ENCODE peak calls at places on chromosome 6, in ten cellular contexts. Y is neural crest cell, Z is AG04450, S is progenitor cell of endocrine pancreas, X is fibroblast of lung, W is endothelial cell, T is A549, K is BJ, R is dorsolateral prefrontal cortex, H is RWPE1. G is an unnamed sample.

GRCh38 chr6:170405311-170405975 is 98.9 kb downstream of the FAM120B start:
- DNase-seq in W (no peak), K (peak), H (peak), T (no peak), X (peak), Z (peak), R (no peak), Y (no peak), S (no peak), G (peak)

GRCh38 chr6:116101298-116101718 is 655 bp downstream of the NT5DC1 start:
- DNase-seq in Y (no peak), S (no peak), T (no peak), R (no peak), X (no peak), H (no peak), Z (no peak), K (no peak), W (no peak), G (peak)

GRCh38 chr6:117498159-117498558 is 15.7 kb downstream of the DCBLD1 start:
- DNase-seq in H (peak), Y (no peak), T (peak), X (peak), W (no peak), S (no peak), R (no peak), Z (no peak), K (peak), G (peak)

GRCh38 chr6:167402195-167402686 is 77.4 kb downstream of the TTLL2 start:
- DNase-seq in H (no peak), S (no peak), K (no peak), Y (no peak), Z (no peak), W (peak), T (no peak), R (no peak), X (no peak), G (no peak)

GRCh38 chr6:168054663-168055560 is 24.1 kb downstream of the FRMD1 start:
- DNase-seq in H (no peak), S (no peak), R (no peak), Y (no peak), K (no peak), Z (no peak), W (no peak), X (no peak), T (no peak), G (no peak)

GRCh38 chr6:77466055-77467028 is 3.1 kb upstream of the HTR1B start:
- DNase-seq in T (peak), W (peak), K (no peak), Z (peak), R (peak), H (peak), X (peak), S (peak), Y (peak), G (peak)

GRCh38 chr6:100339574-100340255 is 125.0 kb downstream of the SIM1 start:
- DNase-seq in S (no peak), Z (no peak), Y (no peak), K (no peak), H (peak), W (no peak), R (no peak), X (peak), T (no peak), G (no peak)

GRCh38 chr6:129646140-129646569 is 63.8 kb downstream of the ARHGAP18 start:
- DNase-seq in Y (no peak), Z (no peak), W (no peak), H (no peak), X (no peak), T (no peak), S (no peak), R (no peak), K (no peak), G (no peak)

GRCh38 chr6:44701637-44702101 is 314.2 kb downstream of the CDC5L start:
- DNase-seq in Z (no peak), Y (no peak), T (no peak), R (no peak), W (no peak), X (peak), S (no peak), H (no peak), K (peak), G (no peak)

GRCh38 chr6:152261179-152261578 is 376.0 kb downstream of the SYNE1 start:
- DNase-seq in X (no peak), R (no peak), W (no peak), H (no peak), T (no peak), K (no peak), Z (no peak), S (no peak), Y (no peak), G (no peak)

GRCh38 chr6:142943746-142944125 is 1.2 kb downstream of the HIVEP2 start:
- DNase-seq in Z (no peak), T (peak), S (no peak), Y (no peak), R (no peak), X (peak), K (no peak), W (peak), H (no peak), G (peak)

GRCh38 chr6:22399693-22400092 is 102.9 kb upstream of the PRL start:
- DNase-seq in R (no peak), Z (no peak), W (no peak), S (no peak), K (no peak), Y (no peak), X (peak), H (peak), T (peak), G (peak)

GRCh38 chr6:38404355-38404754 is 235.4 kb downstream of the BTBD9 start:
- DNase-seq in W (no peak), K (no peak), R (no peak), X (peak), Y (no peak), H (no peak), S (no peak), Z (no peak), T (no peak), G (no peak)

GRCh38 chr6:139149383-139149782 is 14.5 kb downstream of the HECA start:
- DNase-seq in H (no peak), R (no peak), Z (no peak), W (no peak), T (no peak), Y (no peak), S (no peak), K (no peak), X (peak), G (no peak)

GRCh38 chr6:28947831-28948270 is 24.1 kb upstream of the TRIM27 start:
- DNase-seq in H (peak), Y (no peak), K (no peak), T (peak), R (no peak), W (no peak), Z (no peak), S (no peak), X (no peak), G (peak)

GRCh38 chr6:142902636-142903053 is 42.3 kb downstream of the HIVEP2 start:
- DNase-seq in Z (peak), H (peak), S (no peak), R (no peak), K (peak), T (peak), X (peak), W (no peak), Y (no peak), G (peak)

GRCh38 chr6:24009319-24009718 is 116.7 kb upstream of the NRSN1 start:
- DNase-seq in Y (peak), W (no peak), K (no peak), T (no peak), H (no peak), R (no peak), S (no peak), Z (no peak), X (peak), G (no peak)

GRCh38 chr6:10558575-10558974 is 37.4 kb downstream of the GCNT2 start:
- DNase-seq in W (peak), S (no peak), X (no peak), R (no peak), H (no peak), T (no peak), K (no peak), Y (no peak), Z (no peak), G (no peak)

GRCh38 chr6:97626586-97627441 is 343.8 kb upstream of the MMS22L start:
- DNase-seq in Z (no peak), H (no peak), R (no peak), Y (no peak), W (no peak), S (no peak), T (no peak), X (peak), K (no peak), G (no peak)

GRCh38 chr6:492178-492577 is 100.6 kb downstream of the IRF4 start:
- DNase-seq in Z (no peak), W (no peak), K (no peak), T (no peak), S (no peak), R (no peak), H (no peak), Y (no peak), X (no peak), G (no peak)

GRCh38 chr6:28985396-28986164 is 19.5 kb downstream of the ZNF311 start:
- DNase-seq in X (peak), W (peak), R (peak), T (peak), Y (peak), Z (peak), S (peak), K (peak), H (peak), G (peak)

GRCh38 chr6:105940990-105941389 is 145.1 kb upstream of the PRDM1 start:
- DNase-seq in Y (no peak), H (no peak), Z (no peak), X (no peak), T (no peak), S (no peak), K (no peak), R (no peak), W (no peak), G (no peak)

GRCh38 chr6:51495806-51496380 is 591.5 kb downstream of the PKHD1 start:
- DNase-seq in T (no peak), W (no peak), Y (no peak), X (no peak), H (no peak), S (no peak), R (no peak), K (no peak), Z (no peak), G (no peak)

GRCh38 chr6:110622912-110623578 is 146.6 kb upstream of the SLC22A16 start:
- DNase-seq in W (no peak), X (no peak), H (peak), R (no peak), Z (no peak), S (no peak), Y (no peak), K (no peak), T (no peak), G (no peak)

GRCh38 chr6:144566868-144567615 is 281.9 kb downstream of the UTRN start:
- DNase-seq in T (no peak), X (peak), R (no peak), K (no peak), W (no peak), Y (no peak), H (no peak), S (no peak), Z (no peak), G (no peak)

GRCh38 chr6:144373195-144373594 is 88.1 kb downstream of the UTRN start:
- DNase-seq in R (no peak), T (no peak), Z (no peak), W (no peak), X (no peak), K (no peak), H (peak), Y (no peak), S (no peak), G (no peak)

GRCh38 chr6:150751296-150751695 is 114.2 kb upstream of the MTHFD1L start:
- DNase-seq in X (peak), S (no peak), K (no peak), R (no peak), Y (no peak), W (no peak), H (no peak), Z (no peak), T (no peak), G (peak)

GRCh38 chr6:104940238-104940880 is 16.5 kb upstream of the LIN28B start:
- DNase-seq in K (no peak), R (peak), Y (peak), W (peak), Z (no peak), X (no peak), S (peak), T (no peak), H (no peak), G (peak)

GRCh38 chr6:165883851-165884640 is 221.0 kb upstream of the PDE10A start:
- DNase-seq in Z (no peak), Y (no peak), X (peak), R (no peak), W (no peak), S (no peak), K (no peak), T (no peak), H (no peak), G (peak)

GRCh38 chr6:30143780-30144179 is 7.8 kb downstream of the TRIM40 start:
- DNase-seq in W (no peak), Z (no peak), Y (no peak), R (no peak), S (no peak), T (no peak), H (no peak), K (no peak), X (no peak), G (no peak)

GRCh38 chr6:20868397-20869185 is 334.3 kb downstream of the CDKAL1 start:
- DNase-seq in X (no peak), K (no peak), Y (no peak), W (no peak), H (no peak), R (no peak), S (no peak), T (no peak), Z (no peak), G (no peak)

GRCh38 chr6:20866038-20866437 is 331.8 kb downstream of the CDKAL1 start:
- DNase-seq in X (no peak), W (no peak), Z (no peak), T (no peak), H (no peak), S (no peak), K (no peak), Y (no peak), R (no peak), G (no peak)

GRCh38 chr6:20873425-20874190 is 339.4 kb downstream of the CDKAL1 start:
- DNase-seq in Y (no peak), Z (no peak), X (no peak), K (no peak), H (no peak), W (no peak), S (no peak), T (peak), R (no peak), G (no peak)

GRCh38 chr6:20866940-20867630 is 332.8 kb downstream of the CDKAL1 start:
- DNase-seq in H (no peak), Z (no peak), S (no peak), R (no peak), K (no peak), T (peak), Y (no peak), W (no peak), X (peak), G (peak)

GRCh38 chr6:20870493-20870892 is 336.2 kb downstream of the CDKAL1 start:
- DNase-seq in X (no peak), R (no peak), Y (no peak), W (no peak), H (no peak), S (no peak), K (no peak), T (no peak), Z (no peak), G (no peak)
- TF ChIP-seq CTCF in X (no peak), R (no peak), Y (no peak), W (no peak), H (no peak), S (no peak), K (no peak), T (no peak), Z (no peak), G (no peak)

DNA sequence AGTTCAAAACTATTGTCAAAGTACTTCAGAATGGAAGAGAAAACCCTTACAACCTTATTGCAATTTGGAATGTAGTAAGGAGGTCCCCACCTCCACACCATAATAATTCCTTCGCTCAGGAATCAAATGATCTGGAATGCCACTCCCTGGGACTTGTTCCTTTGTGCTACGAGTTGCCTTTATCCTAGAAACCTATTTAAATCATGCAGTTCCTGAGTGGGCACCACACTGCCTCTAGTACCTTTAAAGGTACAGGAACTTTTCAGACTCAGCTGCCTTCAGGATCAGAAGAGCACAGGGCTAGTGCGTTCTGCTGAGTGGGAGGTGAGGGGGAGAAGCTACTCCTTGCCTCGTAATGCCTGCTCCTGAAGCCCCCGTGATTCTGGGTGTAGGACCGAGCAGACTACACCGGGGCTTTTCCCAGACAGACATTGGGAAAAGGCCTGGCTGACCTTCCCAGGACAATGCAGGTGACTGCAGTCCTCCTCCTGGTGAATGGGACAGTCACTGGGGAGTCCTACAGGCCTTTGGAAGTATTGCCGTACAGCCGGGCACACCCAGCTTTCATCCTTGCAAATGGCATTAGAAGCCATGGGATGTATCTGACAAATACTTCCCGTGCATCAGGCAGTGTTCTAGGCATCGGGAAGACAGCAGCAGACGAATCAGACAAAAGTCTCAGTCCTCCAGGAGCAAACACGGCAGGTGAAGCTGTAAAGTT is 11.8 kb upstream of the TUBB2B start:
- DNase-seq in Z (no peak), S (no peak), Y (no peak), H (no peak), K (no peak), R (no peak), X (no peak), T (peak), W (no peak), G (no peak)
- TF ChIP-seq CTCF in Z (no peak), S (peak), Y (peak), H (no peak), K (peak), R (no peak), X (no peak), T (no peak), W (peak), G (no peak)

GRCh38 chr6:127972815-127973214 is 72.0 kb upstream of the THEMIS start:
- DNase-seq in T (no peak), H (no peak), X (peak), R (no peak), W (no peak), Z (no peak), K (no peak), S (no peak), Y (no peak), G (no peak)
- TF ChIP-seq CTCF in T (no peak), H (no peak), X (no peak), R (no peak), W (no peak), Z (no peak), K (no peak), S (no peak), Y (no peak), G (no peak)

GRCh38 chr6:70566751-70567382 is at the start of gene SDHAF4:
- DNase-seq in W (peak), Z (peak), S (peak), X (peak), Y (peak), H (peak), T (peak), K (peak), R (peak), G (peak)
- TF ChIP-seq CTCF in W (no peak), Z (peak), S (peak), X (no peak), Y (peak), H (no peak), T (no peak), K (no peak), R (peak), G (no peak)

GRCh38 chr6:34093206-34093605 is 52.7 kb downstream of the GRM4 start:
- DNase-seq in Z (no peak), S (no peak), X (no peak), R (no peak), K (no peak), H (no peak), W (no peak), T (no peak), Y (no peak), G (no peak)

GRCh38 chr6:34094474-34095135 is 51.3 kb downstream of the GRM4 start:
- DNase-seq in H (no peak), S (no peak), X (no peak), T (no peak), K (no peak), Z (no peak), Y (no peak), R (no peak), W (no peak), G (no peak)

GRCh38 chr6:34093854-34094430 is 51.9 kb downstream of the GRM4 start:
- DNase-seq in Z (no peak), R (no peak), H (no peak), Y (no peak), W (no peak), X (no peak), T (no peak), S (no peak), K (no peak), G (no peak)

GRCh38 chr6:34090935-34091334 is 55.0 kb downstream of the GRM4 start:
- DNase-seq in Z (no peak), T (no peak), S (no peak), H (no peak), Y (no peak), R (no peak), X (no peak), W (no peak), K (no peak), G (no peak)

GRCh38 chr6:34092631-34093030 is 53.3 kb downstream of the GRM4 start:
- DNase-seq in Y (no peak), T (no peak), Z (no peak), H (no peak), K (no peak), R (no peak), S (no peak), X (no peak), W (no peak), G (no peak)
- TF ChIP-seq CTCF in Y (no peak), T (no peak), Z (no peak), H (no peak), K (no peak), R (no peak), S (no peak), X (no peak), W (no peak), G (no peak)

GRCh38 chr6:2697291-2697690 is 53.4 kb downstream of the MYLK4 start:
- DNase-seq in R (no peak), W (no peak), X (no peak), S (no peak), K (no peak), Z (no peak), T (no peak), H (no peak), Y (no peak), G (no peak)
- TF ChIP-seq CTCF in R (no peak), W (no peak), X (no peak), S (no peak), K (no peak), Z (no peak), T (no peak), H (no peak), Y (no peak), G (no peak)

GRCh38 chr6:155589190-155589589 is 133.6 kb upstream of the NOX3 start:
- DNase-seq in W (no peak), R (no peak), Z (no peak), K (no peak), S (no peak), T (no peak), Y (no peak), H (no peak), X (no peak), G (no peak)

GRCh38 chr6:155583997-155584396 is 128.4 kb upstream of the NOX3 start:
- DNase-seq in K (no peak), R (no peak), H (no peak), T (no peak), Y (no peak), Z (no peak), X (no peak), W (no peak), S (no peak), G (no peak)

GRCh38 chr6:155587817-155588216 is 132.2 kb upstream of the NOX3 start:
- DNase-seq in K (no peak), X (no peak), Y (no peak), S (no peak), W (no peak), H (no peak), T (no peak), Z (no peak), R (no peak), G (no peak)

GRCh38 chr6:155582016-155582991 is 126.7 kb upstream of the NOX3 start:
- DNase-seq in W (no peak), Y (no peak), K (no peak), H (no peak), X (no peak), T (no peak), R (no peak), S (no peak), Z (no peak), G (no peak)

GRCh38 chr6:155586036-155586557 is 130.5 kb upstream of the NOX3 start:
- DNase-seq in T (no peak), Y (no peak), W (no peak), H (no peak), S (no peak), X (no peak), R (no peak), Z (no peak), K (no peak), G (no peak)
- TF ChIP-seq CTCF in T (no peak), Y (no peak), W (no peak), H (no peak), S (no peak), X (no peak), R (no peak), Z (no peak), K (no peak), G (no peak)

G was measured in osteoblast.